ENCODE peak calls at places on chromosomes 3 and 15, in eight cellular contexts. K, N, T, O, Q, A, L and M are unnamed samples.

GRCh38 chr3:45938043-45938435 is 5.2 kb upstream of the CXCR6 start:
- DNase-seq in K (no peak), Q (no peak), L (no peak), N (no peak), O (no peak), A (no peak), T (no peak), M (no peak)

GRCh38 chr3:26345613-26346012 is 277.0 kb upstream of the LRRC3B start:
- DNase-seq in Q (no peak), A (no peak), T (no peak), L (no peak), N (no peak), K (no peak), O (no peak), M (no peak)

GRCh38 chr15:72495007-72495406 is 20.9 kb downstream of the ARIH1 start:
- DNase-seq in Q (no peak), K (no peak), A (no peak), O (no peak), L (no peak), N (no peak), T (no peak), M (no peak)

GRCh38 chr3:13380991-13381390 is 39.1 kb downstream of the NUP210 start:
- DNase-seq in A (no peak), N (no peak), O (no peak), Q (no peak), T (no peak), K (no peak), L (no peak), M (no peak)

GRCh38 chr3:124685481-124685880 is 44.8 kb upstream of the UMPS start:
- DNase-seq in T (no peak), N (no peak), O (no peak), Q (no peak), L (no peak), A (no peak), K (no peak), M (no peak)

GRCh38 chr15:88141490-88141889 is 115.0 kb downstream of the NTRK3 start:
- DNase-seq in K (no peak), O (no peak), Q (no peak), A (no peak), T (no peak), N (no peak), L (no peak), M (no peak)

GRCh38 chr3:63232764-63233396 is 45.2 kb upstream of the SYNPR start:
- DNase-seq in A (no peak), T (no peak), N (no peak), L (no peak), O (no peak), K (no peak), Q (no peak), M (no peak)

GRCh38 chr3:159126261-159127020 is 324.6 kb downstream of the MFSD1 start:
- DNase-seq in Q (no peak), N (no peak), K (no peak), T (no peak), O (no peak), A (no peak), L (no peak), M (no peak)

GRCh38 chr3:141659821-141660597 is 78.1 kb upstream of the RNF7 start:
- DNase-seq in K (no peak), T (no peak), Q (peak; percentile 54), L (peak; percentile 38), A (peak; percentile 75), O (peak; percentile 73), N (no peak), M (peak; percentile 51)

GRCh38 chr3:16148783-16149182 is 25.7 kb upstream of the GALNT15 start:
- DNase-seq in L (no peak), T (no peak), N (no peak), K (peak; percentile 96), Q (no peak), A (no peak), O (no peak), M (no peak)

GRCh38 chr15:68230157-68231100 is 901 bp upstream of the CLN6 start:
- DNase-seq in N (no peak), L (no peak), Q (no peak), A (no peak), T (no peak), K (no peak), O (peak; percentile 57), M (no peak)

GRCh38 chr3:143123353-143123974 is 3.9 kb downstream of the CHST2 start:
- DNase-seq in O (no peak), A (no peak), N (no peak), K (no peak), Q (no peak), T (no peak), L (no peak), M (no peak)

GRCh38 chr15:45307230-45307924 is 55.3 kb downstream of the SLC28A2 start:
- DNase-seq in O (no peak), A (peak; percentile 9), K (peak; percentile 9), L (no peak), T (no peak), N (peak; percentile 40), Q (peak; percentile 63), M (peak; percentile 28)

GRCh38 chr15:78811124-78811824 is at the start of gene ADAMTS7:
- DNase-seq in O (peak; percentile 88), K (peak; percentile 48), T (peak; percentile 80), A (peak; percentile 82), L (peak; percentile 94), N (peak; percentile 59), Q (peak; percentile 66), M (peak; percentile 88)

GRCh38 chr3:132262305-132262704 is 54.9 kb upstream of the ACP3 start:
- DNase-seq in K (no peak), A (no peak), T (no peak), N (no peak), O (no peak), L (no peak), Q (no peak), M (no peak)

GRCh38 chr15:92376109-92376508 is 17.6 kb upstream of the ST8SIA2 start:
- DNase-seq in L (no peak), O (no peak), K (no peak), T (no peak), A (no peak), N (no peak), Q (no peak), M (no peak)

GRCh38 chr3:197374951-197375560 is 76.6 kb upstream of the DLG1 start:
- DNase-seq in N (no peak), O (no peak), T (no peak), L (no peak), K (no peak), Q (no peak), A (no peak), M (no peak)

GRCh38 chr3:98561727-98562521 is 30.1 kb downstream of the GPR15 start:
- DNase-seq in Q (no peak), A (no peak), T (no peak), N (no peak), L (no peak), O (no peak), K (no peak), M (no peak)

GRCh38 chr15:86178845-86179244 is 99.2 kb downstream of the AGBL1 start:
- DNase-seq in A (no peak), L (no peak), T (no peak), O (no peak), Q (no peak), N (no peak), K (no peak), M (no peak)

GRCh38 chr15:66045542-66045941 is 176.3 kb downstream of the RAB11A start:
- DNase-seq in T (no peak), L (no peak), A (no peak), O (no peak), K (no peak), Q (no peak), N (no peak), M (no peak)

GRCh38 chr3:101902041-101902440 is 52.7 kb downstream of the NFKBIZ start:
- DNase-seq in A (no peak), O (no peak), K (peak; percentile 88), N (no peak), T (no peak), Q (no peak), L (no peak), M (peak; percentile 60)

GRCh38 chr3:39142067-39142466 is 11.3 kb downstream of the CSRNP1 start:
- DNase-seq in L (no peak), A (no peak), N (peak; percentile 24), K (no peak), Q (no peak), T (no peak), O (no peak), M (no peak)

GRCh38 chr3:13045245-13045903 is 27.9 kb downstream of the IQSEC1 start:
- DNase-seq in Q (no peak), T (no peak), A (no peak), L (no peak), N (no peak), O (no peak), K (no peak), M (no peak)

GRCh38 chr3:170997966-170998913 is 28.3 kb downstream of the SLC2A2 start:
- DNase-seq in N (no peak), T (no peak), Q (peak; percentile 24), O (no peak), A (no peak), K (no peak), L (no peak), M (no peak)

GRCh38 chr15:78368671-78369070 is 28.5 kb downstream of the CRABP1 start:
- DNase-seq in Q (no peak), A (no peak), T (no peak), K (no peak), L (no peak), O (no peak), N (no peak), M (no peak)

GRCh38 chr15:90882781-90883525 is 1.4 kb upstream of the FES start:
- DNase-seq in K (no peak), Q (no peak), N (no peak), A (no peak), O (no peak), L (no peak), T (no peak), M (no peak)

GRCh38 chr3:140056047-140056446 is 121.1 kb downstream of the CLSTN2 start:
- DNase-seq in Q (no peak), T (no peak), N (no peak), A (no peak), K (no peak), L (no peak), O (no peak), M (no peak)

GRCh38 chr15:45921376-45921775 is 286.5 kb downstream of the SQOR start:
- DNase-seq in Q (no peak), L (no peak), T (no peak), A (peak; percentile 10), N (no peak), O (no peak), K (no peak), M (no peak)

GRCh38 chr3:43621406-43621973 is 321 bp downstream of the ANO10 start:
- DNase-seq in T (no peak), N (no peak), Q (no peak), L (peak; percentile 31), O (no peak), A (peak; percentile 26), K (no peak), M (peak; percentile 13)

GRCh38 chr3:58492385-58492970 is 582 bp downstream of the KCTD6 start:
- DNase-seq in T (no peak), K (no peak), Q (peak; percentile 26), A (no peak), O (no peak), L (peak; percentile 15), N (no peak), M (no peak)

GRCh38 chr15:66503780-66504562 is 684 bp downstream of the RPL4 start:
- DNase-seq in T (no peak), Q (no peak), A (no peak), O (no peak), N (no peak), K (no peak), L (no peak), M (no peak)

GRCh38 chr3:123880998-123881561 is 3.1 kb downstream of the MYLK start:
- DNase-seq in T (no peak), A (peak; percentile 42), N (no peak), O (no peak), K (no peak), Q (no peak), L (no peak), M (no peak)

GRCh38 chr3:171772427-171773056 is 37.7 kb downstream of the PLD1 start:
- DNase-seq in Q (peak; percentile 80), O (no peak), K (peak; percentile 60), N (no peak), A (peak; percentile 82), L (peak; percentile 61), T (no peak), M (peak; percentile 44)

GRCh38 chr15:52496776-52497470 is 31.8 kb downstream of the MYO5A start:
- DNase-seq in K (no peak), O (no peak), N (no peak), Q (no peak), A (peak; percentile 1), L (no peak), T (no peak), M (no peak)